ENCODE peak calls at places on chromosomes 3 and 15, in four cellular contexts. G is K562, T is SK-N-SH, R is HepG2. H is an unnamed sample.

GRCh38 chr3:126128504-126129407 is 44.8 kb upstream of the SLC41A3 start:
- DNase-seq in G (no peak), T (peak; percentile 11), R (no peak), H (no peak)

GRCh38 chr3:179068779-179069530 is 2.7 kb downstream of the ZMAT3 start:
- DNase-seq in G (peak; percentile 52), T (peak; percentile 35), R (no peak), H (no peak)

GRCh38 chr3:45537596-45537959 is 57.0 kb upstream of the LIMD1 start:
- DNase-seq in G (no peak), T (no peak), R (no peak), H (no peak)

GRCh38 chr3:118628704-118629341 is 405.8 kb downstream of the IGSF11 start:
- DNase-seq in G (peak; percentile 63), T (peak; percentile 66), R (peak; percentile 80), H (peak; percentile 64)

GRCh38 chr3:48524970-48525369 is 21.0 kb upstream of the SHISA5 start:
- DNase-seq in G (no peak), T (no peak), R (no peak), H (no peak)

GRCh38 chr15:101003706-101004105 is 84.5 kb downstream of the LRRK1 start:
- DNase-seq in G (no peak), T (no peak), R (no peak), H (no peak)

GRCh38 chr3:146187334-146187950 is 26.5 kb upstream of the PLOD2 start:
- DNase-seq in G (peak; percentile 8), T (no peak), R (no peak), H (no peak)

GRCh38 chr3:48015451-48016182 is 599 bp downstream of the MAP4 start:
- DNase-seq in G (no peak), T (no peak), R (peak; percentile 48), H (no peak)

GRCh38 chr3:81315051-81315450 is 446.4 kb downstream of the GBE1 start:
- DNase-seq in G (no peak), T (no peak), R (no peak), H (no peak)

GRCh38 chr3:158456114-158456513 is 114.9 kb upstream of the MLF1 start:
- DNase-seq in G (no peak), T (no peak), R (no peak), H (no peak)

GRCh38 chr3:128818186-128818787 is 61.1 kb upstream of the ACAD9 start:
- DNase-seq in G (no peak), T (no peak), R (no peak), H (no peak)

GRCh38 chr15:77075528-77075927 is 4.6 kb upstream of the TSPAN3 start:
- DNase-seq in G (no peak), T (no peak), R (peak; percentile 19), H (no peak)

GRCh38 chr3:64109438-64109837 is 86.1 kb upstream of the PSMD6 start:
- DNase-seq in G (no peak), T (no peak), R (peak; percentile 89), H (no peak)
- TF ChIP-seq SIN3A in G (no peak), T (no peak), R (no peak), H (no peak)

GRCh38 chr15:23647421-23648375 is at the start of gene MAGEL2:
- DNase-seq in G (no peak), T (peak; percentile 34), R (no peak), H (no peak)
- H3K4me3 ChIP-seq in G (no peak within 1 kb of the TSS), T (peak within 1 kb of the TSS; percentile 31), R (no peak within 1 kb of the TSS), H (no peak within 1 kb of the TSS)

GRCh38 chr15:90890839-90891238 is 6.5 kb downstream of the FES start:
- DNase-seq in G (no peak), T (no peak), R (no peak), H (no peak)
- TF ChIP-seq POLR2AphosphoS5 in G (no peak), T (no peak), R (no peak), H (no peak)

GRCh38 chr3:70780790-70781189 is 468.4 kb upstream of the MDFIC2 start:
- DNase-seq in G (no peak), T (no peak), R (no peak), H (no peak)
- TF ChIP-seq SIN3A in G (no peak), T (no peak), R (no peak), H (no peak)

DNA sequence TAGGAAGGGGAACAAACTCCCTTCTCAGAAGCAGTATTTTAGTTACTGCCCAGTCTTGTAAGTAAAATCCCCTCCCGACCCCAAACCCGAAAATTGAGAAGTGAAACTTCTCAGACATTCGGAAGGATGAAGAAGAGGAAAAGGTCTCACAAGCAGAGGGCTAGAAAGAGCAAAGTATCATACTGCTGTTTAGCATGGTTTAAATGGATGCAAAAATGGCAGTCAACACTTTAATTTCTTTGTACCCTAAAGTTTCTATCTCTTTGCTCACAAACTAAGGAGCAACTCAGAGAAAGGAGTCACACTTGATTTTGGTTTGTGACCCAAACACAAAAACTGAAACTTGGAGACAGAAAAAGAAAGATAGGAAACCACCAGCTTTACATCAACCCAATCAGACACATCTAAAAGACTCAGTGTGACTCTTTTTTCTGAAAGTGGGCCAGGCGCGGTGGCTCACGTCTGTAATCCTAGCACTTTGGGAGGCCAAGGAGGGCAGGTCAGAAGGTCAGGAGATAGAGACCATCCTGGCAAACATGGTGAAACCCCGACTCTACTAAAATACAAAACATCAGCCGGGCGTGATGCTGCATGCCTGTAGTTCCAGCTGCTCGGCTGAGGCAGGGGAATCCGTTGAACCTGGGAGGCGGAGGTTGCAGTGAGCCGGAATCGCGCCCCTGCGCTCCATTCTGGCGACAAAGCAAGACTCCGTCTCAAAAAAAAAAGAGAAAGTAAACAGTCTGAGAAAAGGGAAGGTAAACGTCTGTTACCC is 63.2 kb upstream of the ATP11B start:
- DNase-seq in G (no peak), T (no peak), R (no peak), H (no peak)
- H3K4me3 ChIP-seq in G (no peak overlapping the region), T (no peak overlapping the region), R (peak overlapping the region; percentile 35), H (peak overlapping the region; percentile 31)

DNA sequence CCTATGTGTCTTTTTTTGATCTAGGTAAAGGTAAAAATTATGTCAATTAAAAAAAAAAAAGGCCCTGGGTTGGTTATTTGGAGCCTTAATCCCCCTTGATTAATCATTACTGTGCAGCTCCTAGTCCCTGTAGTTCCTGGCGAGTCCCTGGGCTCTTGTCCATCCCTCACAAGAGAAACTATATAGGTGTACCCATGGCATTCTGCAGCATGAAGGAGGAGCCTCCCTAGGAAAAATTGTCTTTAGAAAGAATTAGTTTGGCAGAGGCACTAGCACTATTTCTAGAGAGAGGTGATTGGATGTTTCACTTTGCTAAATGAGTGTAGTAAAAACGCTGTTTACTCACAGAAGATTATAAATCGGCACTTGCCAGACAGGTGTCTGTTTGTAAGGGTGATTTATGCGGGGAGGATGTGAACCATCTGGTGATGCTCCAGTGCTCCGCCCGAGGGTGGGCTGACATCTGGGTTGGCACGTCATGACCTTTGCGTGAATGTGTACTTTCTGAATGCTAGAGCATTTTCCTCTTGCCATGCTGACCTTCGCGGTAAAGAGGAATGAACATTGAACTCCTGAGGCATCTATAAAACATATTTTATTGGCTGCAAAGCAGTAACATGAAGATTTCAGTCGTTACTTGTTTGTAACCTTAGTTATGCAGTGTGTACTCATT is 12.6 kb downstream of the PLCL2 start:
- DNase-seq in G (no peak), T (peak; percentile 43), R (no peak), H (no peak)
- TF ChIP-seq POLR2AphosphoS5 in G (no peak), T (no peak), R (no peak), H (no peak)

GRCh38 chr3:100165926-100166550 is 51.7 kb upstream of the FILIP1L start:
- DNase-seq in G (no peak), T (no peak), R (no peak), H (no peak)

GRCh38 chr3:100170492-100170891 is 56.2 kb upstream of the FILIP1L start:
- DNase-seq in G (no peak), T (no peak), R (no peak), H (no peak)

GRCh38 chr3:100164730-100165129 is 50.4 kb upstream of the FILIP1L start:
- DNase-seq in G (no peak), T (peak; percentile 30), R (no peak), H (no peak)

GRCh38 chr3:100171211-100171700 is 57.0 kb upstream of the FILIP1L start:
- DNase-seq in G (no peak), T (no peak), R (no peak), H (no peak)

DNA sequence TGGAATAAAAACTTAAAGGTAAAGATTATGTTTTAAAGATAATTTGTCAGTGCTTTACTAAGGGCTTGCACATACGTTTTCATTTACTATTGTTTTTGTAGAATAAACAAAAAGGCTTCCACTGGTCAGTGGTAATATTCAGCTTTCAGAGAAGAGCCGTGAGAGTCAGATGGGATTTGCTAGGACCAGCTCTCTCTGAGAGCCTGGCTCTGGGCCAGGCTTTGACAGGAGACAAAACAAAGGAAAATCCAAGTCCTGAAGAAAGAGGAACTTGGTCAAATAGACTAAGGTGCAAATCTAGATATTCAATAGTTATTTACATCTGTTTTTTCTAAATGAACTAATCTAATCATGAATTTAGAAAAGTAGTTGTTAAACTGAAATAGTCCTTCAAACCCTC is 54.9 kb upstream of the FILIP1L start:
- DNase-seq in G (peak; percentile 18), T (peak; percentile 48), R (no peak), H (no peak)
- TF ChIP-seq SIN3A in G (no peak), T (no peak), R (no peak), H (no peak)

DNA sequence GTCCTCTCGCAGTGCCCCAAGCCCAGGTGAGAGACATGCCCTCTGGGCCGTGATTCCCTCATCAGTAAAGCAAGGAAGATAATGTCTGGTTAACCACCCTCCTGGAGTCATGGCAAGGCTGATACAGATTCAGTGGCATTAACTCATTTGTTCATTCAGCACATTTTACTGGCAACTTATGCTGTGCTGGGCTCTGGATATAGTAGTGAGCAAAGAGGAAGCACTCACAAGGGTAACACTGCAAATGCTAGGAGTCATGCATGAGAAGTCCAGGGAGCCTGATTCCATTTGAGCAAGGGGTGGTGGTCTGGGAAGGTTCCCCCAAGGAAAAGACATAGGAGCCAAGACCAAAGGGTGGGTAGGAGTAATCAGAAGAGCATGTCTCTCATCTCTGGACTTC is 50.2 kb downstream of the SMAD3 start:
- DNase-seq in G (no peak), T (no peak), R (no peak), H (no peak)
- H3K4me3 ChIP-seq in G (no peak overlapping the region), T (no peak overlapping the region), R (no peak overlapping the region), H (no peak overlapping the region)

GRCh38 chr3:27145719-27146118 is 223.5 kb downstream of the NEK10 start:
- DNase-seq in G (no peak), T (no peak), R (no peak), H (no peak)
- TF ChIP-seq POLR2AphosphoS5 in G (no peak), T (no peak), R (no peak), H (no peak)

GRCh38 chr3:191369081-191370010 is 39.0 kb upstream of the UTS2B start:
- DNase-seq in G (no peak), T (no peak), R (no peak), H (no peak)
- TF ChIP-seq SIN3A in G (no peak), T (no peak), R (no peak), H (no peak)